ENCODE peak calls at places on chromosomes 3 and 15, in nine cellular contexts. T, N, H, O, U, Q, F, G and Z are unnamed samples.

GRCh38 chr15:22979069-22979698 is 984 bp downstream of the CYFIP1 start:
- DNase-seq in H (peak; percentile 47), U (peak; percentile 15), N (peak; percentile 87), T (peak; percentile 77), F (peak; percentile 38), O (peak; percentile 60), G (peak; percentile 80), Q (peak; percentile 54), Z (peak; percentile 80)

GRCh38 chr3:117019082-117019713 is 309.6 kb downstream of the TUSC7 start:
- DNase-seq in Q (peak; percentile 24), U (no peak), O (peak; percentile 28), T (no peak), F (peak; percentile 64), G (peak; percentile 56), N (no peak), H (peak; percentile 48), Z (no peak)

GRCh38 chr15:66923438-66923881 is 141.9 kb upstream of the SMAD3 start:
- DNase-seq in U (peak; percentile 15), O (no peak), T (no peak), Q (no peak), G (peak; percentile 43), N (no peak), F (peak; percentile 31), H (no peak), Z (no peak)

GRCh38 chr3:100756441-100756840 is 47.1 kb downstream of the TFG start:
- DNase-seq in Q (peak; percentile 38), G (no peak), H (no peak), T (no peak), F (no peak), U (no peak), N (no peak), O (no peak), Z (peak; percentile 36)

GRCh38 chr3:185807455-185808068 is 17.3 kb downstream of the IGF2BP2 start:
- DNase-seq in O (peak; percentile 97), Q (no peak), H (no peak), N (no peak), F (no peak), U (no peak), G (no peak), T (no peak), Z (no peak)

GRCh38 chr15:51367322-51367976 is 26.0 kb downstream of the GLDN start:
- DNase-seq in O (no peak), N (no peak), T (no peak), Q (no peak), H (no peak), U (no peak), F (no peak), G (no peak), Z (no peak)

GRCh38 chr3:25427155-25428002 is 684 bp upstream of the RARB start:
- DNase-seq in Q (no peak), H (no peak), T (no peak), U (no peak), F (no peak), G (no peak), N (no peak), O (peak; percentile 42), Z (no peak)

GRCh38 chr15:82933576-82933975 is 18.9 kb downstream of the HOMER2 start:
- DNase-seq in G (no peak), F (no peak), U (no peak), T (no peak), Q (no peak), O (peak; percentile 52), H (no peak), N (no peak), Z (no peak)

GRCh38 chr3:88000853-88001252 is 58.0 kb downstream of the CGGBP1 start:
- DNase-seq in G (peak; percentile 11), H (no peak), T (no peak), Q (no peak), F (peak; percentile 11), N (no peak), O (no peak), U (no peak), Z (no peak)

DNA sequence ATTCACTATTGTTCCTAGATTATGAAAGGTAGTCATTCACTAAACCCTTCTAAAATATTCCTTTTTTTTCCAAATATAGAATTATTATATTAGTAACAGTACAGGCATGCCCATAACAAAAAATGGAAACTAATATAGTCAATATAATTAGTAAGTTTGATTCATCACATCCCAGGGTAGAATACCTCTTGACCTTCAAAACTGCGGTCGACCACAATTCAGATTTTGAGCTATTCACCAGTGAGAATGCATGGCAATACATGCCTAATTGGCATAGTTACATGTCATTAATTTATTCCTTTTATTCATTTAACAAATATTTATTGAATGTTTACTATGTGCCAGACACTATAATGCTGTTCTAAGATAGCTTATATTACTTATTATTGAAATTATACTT is 98.0 kb downstream of the CHL1 start:
- DNase-seq in G (no peak), F (no peak), O (no peak), T (no peak), Q (no peak), N (no peak), H (no peak), U (no peak), Z (no peak)
- H3K27ac ChIP-seq in G (no peak overlapping the region), F (no peak overlapping the region), O (no peak overlapping the region), T (no peak overlapping the region), Q (no peak overlapping the region), N (no peak overlapping the region), H (no peak overlapping the region), U (no peak overlapping the region), Z (no peak overlapping the region)

DNA sequence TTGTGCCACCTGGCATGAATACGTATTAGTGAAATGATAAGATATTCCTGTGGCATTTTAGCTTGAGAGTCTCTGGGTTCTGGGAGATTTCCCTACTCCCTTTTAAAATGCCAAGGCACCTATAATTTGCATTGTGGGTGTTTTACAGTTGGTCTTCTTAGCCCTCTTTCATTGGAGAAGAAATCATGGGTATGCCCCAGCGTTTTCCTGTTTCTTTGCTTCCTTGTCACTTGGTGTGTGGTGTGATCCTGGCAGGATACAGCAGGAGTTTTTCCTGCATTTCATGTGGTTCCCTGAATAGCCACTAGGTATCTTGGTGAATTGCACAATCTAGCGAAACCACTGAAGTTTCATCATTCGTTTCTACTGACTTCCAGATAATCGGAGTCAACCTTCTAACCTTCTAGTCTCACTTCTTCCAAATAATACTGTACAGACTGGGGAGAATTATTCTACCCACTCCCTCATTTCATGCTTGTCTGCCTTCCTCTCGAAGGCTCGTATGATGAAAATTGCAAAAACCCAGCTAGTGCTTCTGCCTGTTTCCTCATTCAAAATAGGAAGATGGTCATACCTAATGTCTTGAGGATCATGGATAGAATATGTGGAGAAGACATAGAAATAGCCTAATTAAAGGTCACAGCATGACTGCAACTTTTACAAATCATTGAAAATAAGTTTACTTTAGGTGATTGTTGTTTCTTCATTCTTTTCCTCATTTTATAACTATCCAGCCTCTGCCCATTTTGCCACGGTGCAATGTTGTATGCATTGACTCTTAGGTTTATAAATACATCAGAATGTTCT is 2.7 kb downstream of the BHLHE40 start:
- DNase-seq in H (peak; percentile 42), N (no peak), F (no peak), G (no peak), U (no peak), T (no peak), O (peak; percentile 82), Q (no peak), Z (no peak)
- H3K27ac ChIP-seq in H (peak overlapping the region; percentile 97), N (peak overlapping the region; percentile 99), F (no peak overlapping the region), G (peak overlapping the region; percentile 99), U (peak overlapping the region; percentile 80), T (peak overlapping the region; percentile 99), O (peak overlapping the region; percentile 96), Q (peak overlapping the region; percentile 100), Z (peak overlapping the region; percentile 100)

DNA sequence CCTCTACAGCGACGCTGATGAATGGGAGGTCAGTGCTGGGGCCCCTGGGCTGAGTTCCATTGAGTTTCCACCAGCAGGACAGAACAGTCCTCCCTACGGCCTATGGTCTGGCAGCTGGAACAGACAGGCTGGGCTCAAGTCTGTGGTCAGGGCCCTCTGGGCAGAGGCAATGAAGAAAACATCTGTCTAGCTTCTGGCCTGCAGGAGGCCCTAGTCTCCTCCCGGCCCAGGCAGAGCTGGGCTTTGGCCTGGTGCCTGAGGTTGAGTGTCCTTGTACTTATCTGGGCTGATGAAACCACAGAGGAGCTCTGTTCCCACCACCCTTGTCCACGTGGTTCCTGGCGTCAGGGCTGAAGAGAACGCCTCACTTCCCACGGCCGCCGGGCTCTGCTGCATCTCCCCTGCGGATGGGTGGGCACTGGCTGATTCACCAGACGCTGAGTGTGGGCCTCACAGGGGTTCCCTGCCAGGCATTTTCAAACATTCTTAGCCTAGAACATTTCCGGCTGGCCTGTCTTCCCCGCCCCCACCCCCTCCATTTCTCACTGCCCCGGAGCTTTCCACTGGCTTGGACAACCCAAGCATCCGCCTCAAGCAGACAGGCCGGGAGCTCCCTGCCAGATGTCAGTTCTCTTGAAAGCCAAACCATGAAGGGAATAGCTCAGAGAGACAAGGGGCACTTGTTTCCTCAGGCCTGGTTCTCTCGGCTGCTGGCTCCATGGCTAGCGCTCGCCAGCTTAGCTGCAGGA is 20.3 kb downstream of the PPCDC start:
- DNase-seq in U (no peak), O (peak; percentile 88), G (peak; percentile 91), Q (peak; percentile 98), N (peak; percentile 97), H (peak; percentile 98), T (peak; percentile 96), F (no peak), Z (peak; percentile 93)
- H3K27ac ChIP-seq in U (no peak overlapping the region), O (no peak overlapping the region), G (peak overlapping the region; percentile 81), Q (peak overlapping the region; percentile 97), N (peak overlapping the region; percentile 82), H (peak overlapping the region; percentile 94), T (peak overlapping the region; percentile 87), F (no peak overlapping the region), Z (peak overlapping the region; percentile 67)

GRCh38 chr3:37590328-37591079 is 271.2 kb upstream of the CTDSPL start:
- DNase-seq in T (no peak), O (no peak), Q (peak; percentile 50), U (no peak), H (peak; percentile 35), N (no peak), G (peak; percentile 20), F (no peak), Z (peak; percentile 47)

GRCh38 chr3:37593796-37594195 is 267.9 kb upstream of the CTDSPL start:
- DNase-seq in U (no peak), G (no peak), O (no peak), H (no peak), F (no peak), Q (no peak), N (no peak), T (no peak), Z (no peak)

GRCh38 chr3:37588761-37589160 is 272.9 kb upstream of the CTDSPL start:
- DNase-seq in G (no peak), Q (no peak), T (no peak), U (no peak), F (no peak), H (no peak), N (no peak), O (no peak), Z (no peak)

GRCh38 chr3:37592328-37592727 is 269.4 kb upstream of the CTDSPL start:
- DNase-seq in G (no peak), Q (no peak), O (no peak), T (no peak), U (no peak), F (no peak), H (no peak), N (no peak), Z (no peak)

DNA sequence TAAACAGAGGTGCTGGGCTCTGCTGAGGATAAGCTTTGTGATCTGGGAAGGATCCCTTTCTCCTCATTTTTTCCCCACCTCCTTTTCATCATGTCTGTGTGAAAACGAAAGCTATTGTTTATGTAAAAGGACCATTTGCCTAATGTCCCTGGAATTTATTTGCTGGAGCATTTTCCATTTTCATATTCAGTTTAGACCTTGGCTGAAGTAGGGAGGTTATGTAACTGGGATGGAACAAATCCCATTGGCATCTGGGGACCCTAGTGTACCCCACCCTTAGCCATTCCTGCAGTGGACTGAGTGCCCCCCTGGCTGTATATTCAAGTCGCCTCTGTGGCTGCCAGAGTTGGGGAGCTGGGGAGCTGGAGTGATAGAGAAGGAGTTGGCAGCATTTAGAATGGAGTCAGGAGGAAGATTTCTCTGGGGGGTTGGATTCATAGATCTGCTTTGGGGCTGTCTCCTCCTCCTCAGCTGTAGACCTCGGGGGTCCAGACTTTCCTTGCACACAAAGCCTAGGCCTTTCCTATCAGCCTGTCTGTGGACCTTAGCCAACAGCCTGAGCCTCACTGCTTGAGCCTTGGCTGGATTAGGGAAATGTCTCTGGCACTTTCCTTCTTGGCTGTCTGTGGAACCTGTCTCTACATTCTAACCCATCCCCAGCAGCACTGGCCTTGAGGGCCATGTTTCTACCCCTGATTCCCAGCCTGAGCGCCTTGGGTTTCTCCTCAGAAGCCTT is 270.4 kb upstream of the CTDSPL start:
- DNase-seq in T (no peak), O (no peak), N (no peak), G (no peak), F (no peak), H (peak; percentile 27), U (no peak), Q (peak; percentile 30), Z (no peak)
- H3K27ac ChIP-seq in T (peak overlapping the region; percentile 54), O (no peak overlapping the region), N (no peak overlapping the region), G (peak overlapping the region; percentile 75), F (no peak overlapping the region), H (peak overlapping the region; percentile 79), U (no peak overlapping the region), Q (peak overlapping the region; percentile 88), Z (no peak overlapping the region)